ENCODE peak calls at places on chromosomes 6 and 20, in six cellular contexts. K, C, A, Q, M and Z are unnamed samples.

GRCh38 chr6:93419304-93420162 is at the start of gene EPHA7:
- DNase-seq in Q (peak), C (peak), M (peak), A (peak), K (peak), Z (peak)

GRCh38 chr20:19726126-19726525 is 31.9 kb upstream of the RIN2 start:
- DNase-seq in A (no peak), C (no peak), Q (no peak), M (peak), K (no peak), Z (peak)

GRCh38 chr6:46990031-46990644 is 52.0 kb downstream of the ADGRF1 start:
- DNase-seq in M (peak), C (no peak), A (no peak), K (no peak), Q (peak), Z (no peak)

GRCh38 chr6:44234101-44235090 is 11.0 kb downstream of the SLC29A1 start:
- DNase-seq in M (peak), Q (peak), C (no peak), A (peak), K (peak), Z (peak)

GRCh38 chr6:49087372-49087771 is 375.7 kb downstream of the MMUT start:
- DNase-seq in C (no peak), K (no peak), M (peak), A (no peak), Q (no peak), Z (no peak)

GRCh38 chr6:39561536-39562266 is 163.5 kb downstream of the KIF6 start:
- DNase-seq in C (no peak), M (peak), Q (no peak), K (no peak), A (peak), Z (no peak)

GRCh38 chr6:73418081-73418741 is 23.6 kb downstream of the DDX43 start:
- DNase-seq in A (no peak), Q (no peak), K (no peak), C (no peak), M (no peak), Z (no peak)

GRCh38 chr6:89009624-89010059 is 46.2 kb upstream of the RNGTT start:
- DNase-seq in Q (no peak), M (no peak), K (no peak), C (no peak), A (no peak), Z (no peak)

GRCh38 chr6:143596857-143597256 is 80.9 kb upstream of the PHACTR2 start:
- DNase-seq in C (no peak), A (peak), Q (no peak), M (peak), K (peak), Z (no peak)

GRCh38 chr6:118553132-118553531 is 5.0 kb downstream of the PLN start:
- DNase-seq in C (no peak), Q (no peak), K (no peak), A (no peak), M (no peak), Z (no peak)

GRCh38 chr6:44258921-44259320 is 1.6 kb upstream of the SLC35B2 start:
- DNase-seq in A (no peak), K (no peak), C (no peak), M (no peak), Q (no peak), Z (no peak)

GRCh38 chr6:290111-290932 is 2.0 kb upstream of the DUSP22 start:
- DNase-seq in A (no peak), C (no peak), K (no peak), M (no peak), Q (no peak), Z (no peak)

GRCh38 chr6:26218824-26219223 is 131.6 kb downstream of the HFE start:
- DNase-seq in C (no peak), M (no peak), Q (no peak), K (no peak), A (no peak), Z (no peak)

DNA sequence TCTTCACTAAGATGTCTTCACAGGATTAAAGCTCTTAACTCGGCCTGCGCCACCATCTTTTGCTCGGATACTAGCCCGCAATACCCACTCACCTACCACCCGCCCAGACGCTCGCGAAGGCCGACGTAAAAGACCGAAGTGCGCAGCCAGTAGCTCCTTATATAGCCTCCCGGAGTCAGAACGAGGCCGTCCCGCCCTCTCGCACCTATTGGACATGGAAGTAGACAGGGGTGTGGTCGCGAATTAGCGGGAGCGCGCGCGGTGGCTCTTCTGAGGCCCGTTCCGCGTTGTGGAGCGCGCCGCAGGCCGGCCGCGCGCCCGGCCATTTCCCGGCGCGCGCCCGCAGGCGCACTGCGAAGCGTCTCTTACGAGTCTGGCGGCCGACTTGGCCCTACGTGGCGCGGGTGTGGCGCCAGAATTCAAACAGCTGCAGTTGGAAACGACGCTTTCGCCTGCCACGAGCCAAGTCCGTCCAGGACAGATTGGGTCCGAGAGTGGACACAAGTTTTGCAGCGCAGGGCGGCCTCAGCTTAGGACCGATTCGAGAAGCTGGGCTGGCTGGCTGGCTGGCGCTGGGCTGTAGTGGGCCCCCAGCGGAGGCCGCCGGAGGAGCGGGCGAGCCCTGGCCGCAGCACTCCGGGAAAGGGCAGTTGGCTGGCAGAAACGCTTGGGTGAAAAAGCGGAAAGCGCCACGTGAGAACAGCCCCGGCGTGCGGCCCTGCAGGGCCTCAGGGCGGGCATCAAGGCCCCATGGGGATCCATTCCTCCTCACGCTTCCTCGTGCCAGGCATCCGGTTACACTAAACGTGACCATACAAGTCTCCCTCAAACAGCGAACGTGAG is 36.1 kb upstream of the SYNCRIP start:
- DNase-seq in C (peak), K (peak), A (peak), M (peak), Q (peak), Z (peak)
- TF ChIP-seq CTCF in C (no peak), K (peak), A (no peak), M (no peak), Q (no peak), Z (peak)

DNA sequence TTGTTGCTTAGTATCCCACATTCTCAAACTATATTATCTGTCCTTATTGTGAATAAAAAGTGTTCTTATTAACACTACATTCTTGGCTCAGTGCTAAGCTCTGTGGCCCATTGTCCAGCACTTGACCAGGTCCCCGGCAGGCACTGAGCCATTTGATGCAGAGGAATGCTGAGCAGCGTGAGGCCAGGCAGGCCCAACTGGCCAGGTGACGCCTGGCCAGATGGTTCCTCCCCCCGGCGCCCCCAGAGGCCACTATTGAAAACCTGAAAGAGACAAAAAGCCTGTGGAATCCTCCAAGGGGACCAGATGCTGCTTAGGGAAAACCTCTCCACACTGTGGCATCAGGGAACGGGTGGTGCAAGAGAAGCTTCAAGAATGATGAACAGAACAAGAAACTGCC is 597.5 kb upstream of the JAG1 start:
- DNase-seq in C (peak), K (no peak), Q (peak), A (no peak), M (no peak), Z (no peak)
- TF ChIP-seq CTCF in C (no peak), K (no peak), Q (no peak), A (no peak), M (no peak), Z (peak)

GRCh38 chr6:28982476-28983266 is 22.4 kb downstream of the ZNF311 start:
- DNase-seq in K (no peak), A (peak), Q (no peak), C (peak), M (peak), Z (peak)
- TF ChIP-seq CTCF in K (no peak), A (no peak), Q (no peak), C (no peak), M (peak), Z (peak)

GRCh38 chr20:21767200-21767738 is 61.8 kb downstream of the PAX1 start:
- DNase-seq in A (no peak), C (no peak), Q (no peak), K (no peak), M (no peak), Z (no peak)

GRCh38 chr20:21767739-21768223 is 62.3 kb downstream of the PAX1 start:
- DNase-seq in A (no peak), K (no peak), C (peak), M (no peak), Q (peak), Z (no peak)
- TF ChIP-seq CTCF in A (no peak), K (no peak), C (peak), M (no peak), Q (peak), Z (no peak)